ENCODE peak calls at places on chromosome 18, in nine cellular contexts. I is AG10803; U is body of pancreas; A is uterus; W is lower lobe of right lung; B is left ventricle myocardium inferior; R is naive thymus-derived CD4-positive, alpha-beta T cell; D is fibroblast of mammary gland; N is fibroblast of villous mesenchyme. Q is an unnamed sample.

GRCh38 chr18:55575949-55576348 is 12.0 kb downstream of the TCF4 start:
- DNase-seq in A (no peak), R (no peak), I (no peak), D (no peak), B (no peak), W (no peak), U (no peak), N (no peak), Q (no peak)

GRCh38 chr18:22170421-22171262 is 1.3 kb downstream of the GATA6 start:
- DNase-seq in U (peak), N (peak), W (peak), B (peak), I (peak), R (no peak), A (peak), D (peak), Q (no peak)

GRCh38 chr18:78882585-78882984 is 97.0 kb upstream of the SALL3 start:
- DNase-seq in A (no peak), R (no peak), I (no peak), D (no peak), W (no peak), U (no peak), N (no peak), B (no peak), Q (no peak)

GRCh38 chr18:45127395-45127794 is 446.7 kb downstream of the SETBP1 start:
- DNase-seq in D (no peak), I (no peak), W (no peak), U (no peak), B (no peak), A (no peak), N (peak), R (no peak), Q (no peak)

GRCh38 chr18:78507217-78507616 is 472.4 kb upstream of the SALL3 start:
- DNase-seq in I (no peak), R (no peak), B (no peak), A (no peak), W (no peak), U (no peak), N (no peak), D (no peak), Q (no peak)

GRCh38 chr18:48323151-48323550 is 86.0 kb downstream of the ZBTB7C start:
- DNase-seq in B (no peak), U (no peak), W (no peak), I (no peak), A (no peak), N (no peak), D (no peak), R (no peak), Q (no peak)

GRCh38 chr18:48488388-48488850 is 50.4 kb upstream of the CTIF start:
- DNase-seq in N (peak), D (peak), R (no peak), I (peak), U (peak), A (peak), B (peak), W (peak), Q (no peak)

GRCh38 chr18:54263904-54264336 is 5.4 kb upstream of the POLI start:
- DNase-seq in W (no peak), R (no peak), A (no peak), N (no peak), I (no peak), U (no peak), B (no peak), D (no peak), Q (peak)

GRCh38 chr18:47968006-47968676 is 37.7 kb upstream of the SMAD2 start:
- DNase-seq in W (no peak), I (peak), U (peak), B (no peak), A (no peak), N (no peak), D (no peak), R (no peak), Q (no peak)

GRCh38 chr18:60684843-60685513 is 312.4 kb upstream of the MC4R start:
- DNase-seq in D (peak), U (no peak), W (no peak), A (no peak), R (no peak), I (peak), B (no peak), N (peak), Q (no peak)

GRCh38 chr18:40851014-40851429 is 1104.0 kb upstream of the PIK3C3 start:
- DNase-seq in U (no peak), R (no peak), I (peak), W (no peak), A (no peak), B (no peak), D (peak), N (peak), Q (no peak)

GRCh38 chr18:42477261-42477660 is 522.2 kb downstream of the PIK3C3 start:
- DNase-seq in D (no peak), W (no peak), B (no peak), I (no peak), N (no peak), U (no peak), A (no peak), R (no peak), Q (no peak)

GRCh38 chr18:68734311-68734710 is 19.4 kb upstream of the TMX3 start:
- DNase-seq in B (no peak), W (no peak), I (peak), R (no peak), N (peak), A (no peak), D (peak), U (no peak), Q (no peak)

GRCh38 chr18:32980896-32981295 is 208.1 kb upstream of the KLHL14 start:
- DNase-seq in N (peak), I (no peak), U (no peak), B (no peak), A (no peak), D (no peak), R (no peak), W (no peak), Q (no peak)

GRCh38 chr18:48525671-48526070 is 13.2 kb upstream of the CTIF start:
- DNase-seq in B (no peak), D (no peak), U (no peak), A (no peak), W (no peak), N (no peak), I (no peak), R (no peak), Q (no peak)

GRCh38 chr18:5424903-5425302 is 118.9 kb downstream of the EPB41L3 start:
- DNase-seq in N (peak), A (no peak), B (no peak), R (peak), U (no peak), I (peak), D (peak), W (no peak), Q (no peak)

GRCh38 chr18:8562914-8563313 is 46.3 kb upstream of the RAB12 start:
- DNase-seq in B (peak), I (no peak), R (no peak), D (no peak), W (no peak), U (no peak), A (no peak), N (no peak), Q (no peak)

GRCh38 chr18:1014951-1015627 is 110.4 kb downstream of the ADCYAP1 start:
- DNase-seq in U (no peak), R (no peak), B (no peak), D (no peak), A (no peak), I (peak), W (no peak), N (peak), Q (no peak)

GRCh38 chr18:32440478-32440877 is 30.2 kb downstream of the GAREM1 start:
- DNase-seq in I (no peak), W (no peak), A (no peak), N (no peak), U (no peak), B (no peak), R (no peak), D (no peak), Q (no peak)

GRCh38 chr18:34048423-34048822 is 176.3 kb downstream of the NOL4 start:
- DNase-seq in B (no peak), N (no peak), D (no peak), R (no peak), A (no peak), W (no peak), U (no peak), I (no peak), Q (no peak)

GRCh38 chr18:59748628-59749360 is 51.6 kb upstream of the CCBE1 start:
- DNase-seq in A (no peak), B (no peak), R (no peak), N (peak), W (no peak), U (no peak), D (peak), I (peak), Q (no peak)

GRCh38 chr18:57002627-57003026 is 144.3 kb upstream of the BOD1L2 start:
- DNase-seq in I (no peak), A (no peak), U (no peak), N (no peak), D (no peak), W (no peak), R (no peak), B (no peak), Q (no peak)

GRCh38 chr18:7697306-7697705 is 130.2 kb downstream of the PTPRM start:
- DNase-seq in A (no peak), I (no peak), N (no peak), W (no peak), U (no peak), R (no peak), D (no peak), B (no peak), Q (no peak)

GRCh38 chr18:55413474-55413873 is 174.5 kb downstream of the TCF4 start:
- DNase-seq in B (no peak), U (no peak), W (no peak), I (no peak), N (no peak), D (no peak), R (no peak), A (no peak), Q (no peak)

GRCh38 chr18:50924372-50924771 is 43.5 kb upstream of the ELAC1 start:
- DNase-seq in U (no peak), B (no peak), W (no peak), R (no peak), N (no peak), I (peak), A (no peak), D (no peak), Q (no peak)
- H3K4me3 ChIP-seq in U (no peak), B (no peak), W (no peak), R (no peak), N (no peak), I (no peak), A (no peak), D (no peak), Q (no peak)

DNA sequence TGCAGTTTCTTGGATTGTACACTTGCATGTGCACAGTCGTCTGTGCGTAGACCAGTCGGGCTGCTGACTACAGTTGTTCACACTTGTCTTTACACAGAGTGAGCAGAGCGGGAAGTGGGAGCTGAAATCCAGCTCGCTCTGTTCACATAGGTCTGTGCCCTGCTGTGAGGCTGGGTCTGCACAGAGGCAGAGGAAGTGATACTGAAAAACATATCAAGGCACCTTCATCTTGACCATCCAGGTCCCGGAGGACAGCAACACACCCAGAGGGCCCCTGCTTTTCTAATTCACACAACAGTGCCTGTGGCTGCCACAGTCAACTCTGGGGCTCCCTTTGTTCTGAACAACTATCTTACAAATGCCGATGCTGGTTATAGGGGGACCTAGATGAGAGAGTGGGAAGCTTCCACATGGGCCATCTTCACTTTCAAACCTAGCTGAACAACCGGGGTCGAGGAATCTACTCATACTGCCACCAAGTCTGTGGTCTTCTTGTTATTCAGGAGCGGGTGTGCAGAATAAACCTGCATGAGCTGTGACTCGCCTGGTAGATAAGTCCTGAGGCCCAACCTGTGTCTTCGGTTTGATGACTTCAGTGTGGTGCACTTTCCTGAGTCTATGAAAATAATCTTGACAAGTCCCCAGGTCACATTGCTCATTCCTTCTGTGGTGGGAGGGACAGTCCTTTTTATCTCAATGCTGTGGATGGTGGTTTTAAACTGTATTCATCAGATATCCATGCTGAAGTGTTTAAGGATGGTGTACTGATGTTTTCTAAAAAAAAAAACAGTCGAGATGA is 3.5 kb upstream of the ADNP2 start:
- DNase-seq in A (no peak), D (no peak), B (no peak), I (no peak), R (no peak), W (no peak), N (no peak), U (no peak), Q (no peak)
- H3K4me3 ChIP-seq in A (no peak), D (no peak), B (no peak), I (no peak), R (no peak), W (no peak), N (no peak), U (no peak), Q (no peak)

GRCh38 chr18:58676270-58676669 is 5.0 kb downstream of the MALT1 start:
- DNase-seq in B (no peak), R (no peak), U (no peak), W (no peak), I (no peak), N (no peak), A (no peak), D (no peak), Q (no peak)

GRCh38 chr18:58671122-58671940 is at the start of gene MALT1:
- DNase-seq in D (peak), U (peak), I (peak), B (peak), R (peak), A (peak), N (peak), W (peak), Q (peak)

GRCh38 chr18:58674863-58675472 is 3.7 kb downstream of the MALT1 start:
- DNase-seq in I (peak), U (no peak), W (no peak), A (no peak), B (no peak), N (peak), D (no peak), R (no peak), Q (no peak)

GRCh38 chr18:58671941-58672565 is 788 bp downstream of the MALT1 start:
- DNase-seq in R (no peak), I (peak), A (no peak), U (no peak), N (peak), D (peak), W (peak), B (peak), Q (no peak)

DNA sequence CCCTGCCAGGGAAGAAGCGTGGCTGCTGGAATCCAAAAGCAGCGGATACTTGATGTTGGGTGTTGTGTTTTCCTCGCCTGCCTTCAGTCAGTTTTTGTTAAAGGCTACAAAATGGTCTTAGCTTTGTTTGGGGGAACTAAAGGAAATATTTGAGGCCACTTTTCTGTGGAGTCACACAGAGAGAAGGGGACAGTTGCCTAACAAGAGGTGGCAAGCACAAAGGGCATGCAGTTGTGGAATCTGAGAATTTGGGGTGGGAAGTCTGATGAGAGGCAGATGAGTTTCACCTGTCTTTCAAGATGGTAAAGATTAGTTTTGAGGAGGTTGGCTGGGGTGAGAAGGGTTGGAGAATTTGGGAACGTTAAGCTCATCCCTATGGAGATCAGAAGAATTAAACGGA is 2.9 kb downstream of the MALT1 start:
- DNase-seq in A (no peak), I (no peak), B (no peak), W (no peak), N (no peak), U (no peak), D (no peak), R (no peak), Q (no peak)
- H3K4me3 ChIP-seq in A (no peak), I (no peak), B (no peak), W (no peak), N (no peak), U (no peak), D (no peak), R (peak), Q (peak)

GRCh38 chr18:12254820-12255511 is 805 bp downstream of the CIDEA start:
- DNase-seq in N (no peak), D (no peak), A (no peak), R (no peak), U (no peak), I (no peak), W (no peak), B (no peak), Q (no peak)
- H3K4me3 ChIP-seq in N (no peak), D (no peak), A (no peak), R (no peak), U (no peak), I (no peak), W (no peak), B (peak), Q (no peak)

Q was measured in GM12864.